ENCODE peak calls at places on chromosomes 7 and 10, in seven cellular contexts. Q is neuronal stem cell, E is IMR-90, O is H9, X is mesenchymal stem cell, M is mesendoderm, G is trophoblast cell. A is an unnamed sample.

GRCh38 chr7:94655884-94656657 is at the start of gene SGCE:
- DNase-seq in Q (peak), E (peak), O (peak), X (peak), M (peak), G (peak), A (peak)

GRCh38 chr7:151851160-151851751 is 25.7 kb downstream of the PRKAG2 start:
- DNase-seq in Q (no peak), E (no peak), O (no peak), X (no peak), M (no peak), G (peak), A (no peak)

GRCh38 chr7:269721-270120 is 20.2 kb upstream of the FOXL3 start:
- DNase-seq in Q (no peak), E (no peak), O (no peak), X (no peak), M (no peak), G (no peak), A (no peak)

GRCh38 chr7:151891182-151891581 is 14.3 kb upstream of the PRKAG2 start:
- DNase-seq in Q (no peak), E (no peak), O (peak), X (no peak), M (no peak), G (no peak), A (no peak)

GRCh38 chr10:44311563-44311905 is 73.4 kb downstream of the CXCL12 start:
- DNase-seq in Q (no peak), E (no peak), O (no peak), X (no peak), M (no peak), G (no peak), A (no peak)

GRCh38 chr7:27367179-27367929 is 124.8 kb downstream of the EVX1 start:
- DNase-seq in Q (no peak), E (no peak), O (no peak), X (no peak), M (no peak), G (no peak), A (no peak)

GRCh38 chr7:80725181-80725611 is 86.8 kb downstream of the CD36 start:
- DNase-seq in Q (no peak), E (no peak), O (no peak), X (no peak), M (no peak), G (no peak), A (no peak)

GRCh38 chr7:5213286-5213645 is 23.2 kb downstream of the WIPI2 start:
- DNase-seq in Q (no peak), E (no peak), O (no peak), X (no peak), M (no peak), G (no peak), A (no peak)

GRCh38 chr7:1055084-1055450 is 10.7 kb downstream of the GPR146 start:
- DNase-seq in Q (no peak), E (peak), O (no peak), X (no peak), M (no peak), G (peak), A (no peak)

GRCh38 chr10:75599875-75600648 is 168.6 kb downstream of the LRMDA start:
- DNase-seq in Q (no peak), E (no peak), O (no peak), X (no peak), M (no peak), G (no peak), A (no peak)

GRCh38 chr10:110437351-110437605 is 60.4 kb upstream of the DUSP5 start:
- DNase-seq in Q (no peak), E (no peak), O (no peak), X (no peak), M (no peak), G (no peak), A (no peak)

GRCh38 chr7:98470131-98470985 is 69.5 kb upstream of the BAIAP2L1 start:
- DNase-seq in Q (peak), E (no peak), O (peak), X (no peak), M (peak), G (peak), A (peak)

GRCh38 chr10:69327463-69328345 is 49.4 kb downstream of the HK1 start:
- DNase-seq in Q (no peak), E (peak), O (no peak), X (peak), M (no peak), G (peak), A (no peak)

GRCh38 chr10:88493676-88494483 is 89.2 kb downstream of the RNLS start:
- DNase-seq in Q (no peak), E (peak), O (no peak), X (no peak), M (no peak), G (no peak), A (no peak)

GRCh38 chr10:52688906-52689305 is 83.7 kb downstream of the MBL2 start:
- DNase-seq in Q (no peak), E (no peak), O (no peak), X (no peak), M (no peak), G (no peak), A (no peak)

GRCh38 chr10:7397049-7397448 is 13.8 kb downstream of the SFMBT2 start:
- DNase-seq in Q (no peak), E (peak), O (no peak), X (peak), M (peak), G (no peak), A (no peak)

GRCh38 chr7:30433506-30433905 is 45.1 kb downstream of the NOD1 start:
- DNase-seq in Q (no peak), E (no peak), O (no peak), X (no peak), M (no peak), G (no peak), A (no peak)

GRCh38 chr7:150879345-150879744 is 27.0 kb downstream of the AOC1 start:
- DNase-seq in Q (no peak), E (no peak), O (no peak), X (peak), M (peak), G (no peak), A (no peak)

GRCh38 chr7:92404170-92404614 is 43.1 kb upstream of the GATAD1 start:
- DNase-seq in Q (no peak), E (no peak), O (no peak), X (no peak), M (peak), G (no peak), A (no peak)

GRCh38 chr10:118712930-118713634 is 41.7 kb downstream of the CACUL1 start:
- DNase-seq in Q (no peak), E (no peak), O (peak), X (no peak), M (peak), G (no peak), A (peak)

GRCh38 chr7:27129729-27130539 is 623 bp downstream of the HOXA4 start:
- DNase-seq in Q (no peak), E (no peak), O (no peak), X (peak), M (no peak), G (peak), A (peak)

GRCh38 chr10:7984325-7984724 is 70.2 kb upstream of the GATA3 start:
- DNase-seq in Q (no peak), E (no peak), O (no peak), X (no peak), M (no peak), G (no peak), A (no peak)

GRCh38 chr7:78792006-78792405 is 661.5 kb downstream of the MAGI2 start:
- DNase-seq in Q (no peak), E (peak), O (no peak), X (peak), M (no peak), G (no peak), A (no peak)

GRCh38 chr7:17640730-17641377 is 299.4 kb downstream of the SNX13 start:
- DNase-seq in Q (peak), E (peak), O (no peak), X (peak), M (peak), G (peak), A (no peak)

GRCh38 chr10:34762156-34762555 is 52.9 kb downstream of the PARD3 start:
- DNase-seq in Q (no peak), E (no peak), O (no peak), X (no peak), M (no peak), G (no peak), A (no peak)

GRCh38 chr10:15585303-15585715 is 134.4 kb downstream of the ITGA8 start:
- DNase-seq in Q (peak), E (peak), O (peak), X (peak), M (peak), G (peak), A (peak)

GRCh38 chr10:116880716-116881440 is 31.6 kb downstream of the ENO4 start:
- DNase-seq in Q (no peak), E (no peak), O (no peak), X (peak), M (no peak), G (no peak), A (no peak)

GRCh38 chr10:3085785-3086567 is 18.6 kb downstream of the PFKP start:
- DNase-seq in Q (no peak), E (no peak), O (no peak), X (no peak), M (no peak), G (no peak), A (no peak)

GRCh38 chr7:137986252-137987010 is 15.5 kb downstream of the CREB3L2 start:
- DNase-seq in Q (no peak), E (peak), O (peak), X (peak), M (no peak), G (peak), A (no peak)

GRCh38 chr10:3222068-3222467 is 49.5 kb upstream of the PITRM1 start:
- DNase-seq in Q (no peak), E (no peak), O (peak), X (peak), M (peak), G (peak), A (no peak)

GRCh38 chr7:22417349-22417748 is 60.4 kb upstream of the RAPGEF5 start:
- DNase-seq in Q (no peak), E (no peak), O (no peak), X (no peak), M (no peak), G (no peak), A (no peak)

GRCh38 chr10:75034131-75034512 is 77.3 kb upstream of the SAMD8 start:
- DNase-seq in Q (no peak), E (no peak), O (no peak), X (no peak), M (no peak), G (no peak), A (no peak)

GRCh38 chr10:11284291-11285085 is 266.8 kb downstream of the CELF2 start:
- DNase-seq in Q (no peak), E (no peak), O (no peak), X (no peak), M (no peak), G (no peak), A (no peak)

GRCh38 chr10:85148693-85149640 is 820.6 kb downstream of the CCSER2 start:
- DNase-seq in Q (no peak), E (no peak), O (no peak), X (no peak), M (no peak), G (no peak), A (no peak)

GRCh38 chr10:18582803-18583202 is 68.6 kb downstream of the NSUN6 start:
- DNase-seq in Q (no peak), E (peak), O (no peak), X (peak), M (no peak), G (no peak), A (no peak)

GRCh38 chr10:17088118-17088806 is 41.3 kb downstream of the CUBN start:
- DNase-seq in Q (no peak), E (peak), O (no peak), X (peak), M (no peak), G (no peak), A (no peak)

GRCh38 chr10:102302611-102303010 is 57.3 kb downstream of the GBF1 start:
- DNase-seq in Q (no peak), E (no peak), O (no peak), X (no peak), M (no peak), G (peak), A (no peak)

DNA sequence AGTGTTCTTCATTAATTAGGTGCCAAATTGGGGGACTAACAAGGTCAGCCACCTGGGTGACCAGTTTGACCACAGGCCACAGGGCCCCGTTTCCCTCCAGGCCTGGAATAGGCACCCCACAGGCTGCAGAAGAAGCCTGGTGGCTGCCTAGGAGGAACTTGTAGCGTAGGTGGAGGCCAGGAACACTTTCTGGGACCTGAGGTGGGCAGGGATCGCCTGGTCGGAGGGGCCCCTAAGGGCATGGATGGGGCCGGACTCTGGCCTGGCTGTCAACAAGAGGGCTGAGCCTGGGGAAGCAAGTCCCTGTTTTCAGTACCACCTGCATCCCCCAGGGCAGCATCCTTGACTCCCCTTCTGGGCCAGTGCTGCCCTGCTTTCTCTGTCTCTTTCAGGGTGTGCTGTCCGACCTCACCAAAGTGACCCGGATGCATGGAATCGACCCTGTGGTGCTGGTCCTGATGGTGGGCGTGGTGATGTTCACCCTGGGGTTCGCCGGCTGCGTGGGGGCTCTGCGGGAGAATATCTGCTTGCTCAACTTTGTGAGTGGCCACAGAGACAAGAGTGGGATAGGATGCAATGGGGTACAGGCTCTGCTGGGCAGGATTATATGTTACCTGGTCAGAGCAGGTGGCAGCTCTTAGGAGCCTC is 30.7 kb upstream of the SH2D4B start:
- DNase-seq in Q (no peak), E (no peak), O (no peak), X (no peak), M (no peak), G (no peak), A (no peak)
- H3K4ac ChIP-seq in Q (no peak), E (peak), O (no peak), X (peak), M (no peak), G (peak), A (no peak)

GRCh38 chr7:74252893-74253292 is 1.3 kb downstream of the RFC2 start:
- DNase-seq in Q (no peak), E (no peak), O (no peak), X (no peak), M (no peak), G (no peak), A (no peak)
- H3K4ac ChIP-seq in Q (no peak), E (no peak), O (no peak), X (no peak), M (no peak), G (no peak), A (no peak)

DNA sequence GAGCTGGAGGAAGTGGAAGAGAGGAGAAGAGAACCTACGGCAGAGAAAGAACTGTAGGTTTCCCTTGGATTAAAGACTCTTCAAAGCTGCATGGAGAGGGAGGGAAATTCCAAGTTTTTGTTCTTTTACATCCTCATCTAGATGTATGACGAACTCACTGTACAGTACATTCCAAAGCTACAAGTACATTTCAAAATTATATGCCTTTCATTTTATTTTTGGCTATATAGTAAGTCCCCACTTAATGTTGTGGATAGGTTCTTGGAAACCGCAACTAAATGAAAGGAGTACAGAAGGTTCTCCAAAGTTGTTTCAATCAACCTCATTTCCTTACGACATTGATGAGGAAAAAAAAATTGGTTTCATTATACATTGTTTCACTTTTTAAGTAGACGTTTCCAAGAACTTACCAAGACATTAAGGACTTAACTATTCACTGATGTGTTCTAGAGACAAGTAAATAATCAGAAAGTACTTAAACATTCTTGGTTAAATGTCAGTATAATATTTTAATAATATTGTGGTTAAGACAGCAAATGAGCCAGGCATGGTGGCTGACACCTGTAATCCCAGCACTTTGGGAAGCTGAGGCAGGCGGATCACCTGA is 16.1 kb upstream of the JMJD1C start:
- DNase-seq in Q (no peak), E (peak), O (no peak), X (no peak), M (no peak), G (no peak), A (no peak)
- H3K4ac ChIP-seq in Q (no peak), E (no peak), O (no peak), X (no peak), M (no peak), G (no peak), A (no peak)

GRCh38 chr10:80094236-80094635 is 15.8 kb downstream of the TMEM254 start:
- DNase-seq in Q (no peak), E (no peak), O (no peak), X (no peak), M (no peak), G (no peak), A (no peak)

DNA sequence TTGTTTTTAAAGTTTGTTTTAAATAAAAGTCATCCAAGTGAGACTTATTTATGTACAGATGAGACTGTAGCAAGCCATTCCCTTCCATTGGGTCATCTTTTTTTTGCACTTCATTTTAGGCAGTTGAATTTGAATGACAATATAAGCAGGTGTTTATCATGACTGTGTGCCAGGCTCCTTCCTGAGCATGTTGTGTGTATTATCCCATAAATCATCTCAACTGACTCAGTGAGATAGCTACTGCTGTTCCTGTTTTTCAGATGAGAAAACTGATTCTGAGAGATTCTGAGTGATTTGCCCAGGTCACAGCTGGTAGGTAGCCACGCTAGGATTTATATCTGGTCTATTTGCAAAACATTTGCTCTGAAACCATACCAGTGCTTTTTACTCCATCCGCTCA is 11.7 kb downstream of the TMEM254 start:
- DNase-seq in Q (no peak), E (no peak), O (no peak), X (no peak), M (no peak), G (no peak), A (no peak)
- H3K4ac ChIP-seq in Q (no peak), E (no peak), O (no peak), X (no peak), M (no peak), G (no peak), A (no peak)

GRCh38 chr10:49527061-49527460 is 11.9 kb downstream of the ERCC6 start:
- DNase-seq in Q (no peak), E (no peak), O (no peak), X (no peak), M (no peak), G (no peak), A (no peak)

GRCh38 chr10:49526624-49527023 is 12.3 kb downstream of the ERCC6 start:
- DNase-seq in Q (no peak), E (no peak), O (no peak), X (no peak), M (no peak), G (no peak), A (no peak)

GRCh38 chr10:49527850-49528249 is 11.1 kb downstream of the ERCC6 start:
- DNase-seq in Q (no peak), E (no peak), O (no peak), X (no peak), M (no peak), G (no peak), A (no peak)

GRCh38 chr10:49523301-49523700 is 15.6 kb downstream of the ERCC6 start:
- DNase-seq in Q (no peak), E (no peak), O (no peak), X (no peak), M (no peak), G (no peak), A (no peak)

GRCh38 chr10:49524496-49524895 is 14.4 kb downstream of the ERCC6 start:
- DNase-seq in Q (no peak), E (no peak), O (no peak), X (no peak), M (no peak), G (no peak), A (no peak)
- H3K4ac ChIP-seq in Q (no peak), E (no peak), O (no peak), X (no peak), M (no peak), G (no peak), A (no peak)

A was measured in H1.